ENCODE peak calls at places on chromosomes 2 and 18, in eight cellular contexts. L is thyroid gland, U is sigmoid colon, G is A549, V is stomach, K is body of pancreas, B is uterus, T is prostate gland. R is an unnamed sample.
A peak's percentile ranks its signal among the peaks of the same experiment; 100 is the strongest.

GRCh38 chr2:157463002-157463401 is 19.1 kb upstream of the CYTIP start:
- DNase-seq in L (no peak), U (no peak), G (no peak), V (no peak), K (no peak), B (no peak), T (no peak), R (no peak)

GRCh38 chr2:16281451-16282330 is 341.3 kb downstream of the MYCN start:
- DNase-seq in L (peak; percentile 50), U (no peak), G (peak; percentile 51), V (peak; percentile 38), K (peak; percentile 31), B (no peak), T (peak; percentile 21), R (no peak)

GRCh38 chr2:20990446-20990988 is 53.4 kb downstream of the APOB start:
- DNase-seq in L (no peak), U (no peak), G (no peak), V (no peak), K (no peak), B (no peak), T (no peak), R (no peak)

GRCh38 chr2:226515344-226516055 is 284.1 kb downstream of the IRS1 start:
- DNase-seq in L (no peak), U (no peak), G (peak; percentile 66), V (no peak), K (no peak), B (no peak), T (no peak), R (no peak)

GRCh38 chr2:3491306-3491705 is 28.0 kb downstream of the ADI1 start:
- DNase-seq in L (no peak), U (no peak), G (no peak), V (no peak), K (no peak), B (no peak), T (no peak), R (no peak)

GRCh38 chr2:212777020-212777491 is 238.5 kb upstream of the ERBB4 start:
- DNase-seq in L (no peak), U (no peak), G (peak; percentile 9), V (no peak), K (no peak), B (no peak), T (no peak), R (no peak)

GRCh38 chr18:11259421-11259820 is 110.1 kb upstream of the PIEZO2 start:
- DNase-seq in L (peak; percentile 16), U (peak; percentile 73), G (no peak), V (no peak), K (peak; percentile 49), B (peak; percentile 22), T (no peak), R (peak; percentile 19)

GRCh38 chr2:97645112-97645699 is 656 bp upstream of the COX5B start:
- DNase-seq in L (no peak), U (peak; percentile 74), G (no peak), V (no peak), K (no peak), B (no peak), T (no peak), R (no peak)

GRCh38 chr2:23618696-23619530 is 233.9 kb downstream of the KLHL29 start:
- DNase-seq in L (no peak), U (peak; percentile 60), G (no peak), V (no peak), K (no peak), B (no peak), T (no peak), R (no peak)

GRCh38 chr18:40810371-40810770 is 1144.7 kb upstream of the PIK3C3 start:
- DNase-seq in L (no peak), U (no peak), G (no peak), V (no peak), K (no peak), B (no peak), T (no peak), R (no peak)

GRCh38 chr2:103448416-103448815 is 686.6 kb downstream of the TMEM182 start:
- DNase-seq in L (no peak), U (no peak), G (no peak), V (no peak), K (no peak), B (no peak), T (no peak), R (no peak)

GRCh38 chr2:15579641-15580040 is 12.0 kb upstream of the DDX1 start:
- DNase-seq in L (no peak), U (no peak), G (no peak), V (no peak), K (no peak), B (no peak), T (no peak), R (no peak)

GRCh38 chr18:3463052-3463451 is 13.1 kb downstream of the TGIF1 start:
- DNase-seq in L (no peak), U (no peak), G (no peak), V (no peak), K (no peak), B (no peak), T (no peak), R (no peak)

DNA sequence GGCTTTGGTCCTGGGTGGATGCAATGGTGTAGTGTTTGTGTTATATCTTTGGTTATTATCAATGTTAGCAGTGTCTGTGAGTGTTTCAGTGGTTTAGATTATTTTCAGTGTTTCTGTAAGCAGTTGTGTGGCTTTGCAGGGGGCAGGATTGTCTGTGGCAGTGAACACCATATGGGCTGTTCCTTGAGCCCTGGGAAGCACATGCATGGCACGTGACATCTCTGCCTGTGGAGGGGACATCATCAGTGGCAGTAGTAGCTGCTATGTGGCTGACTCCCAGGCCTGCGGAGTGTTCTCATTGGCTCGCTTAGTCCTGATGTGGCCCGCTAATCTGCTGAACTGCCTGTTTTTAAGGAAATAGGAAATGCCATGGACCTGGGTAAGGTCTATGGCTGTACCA is 327.5 kb downstream of the GULP1 start:
- DNase-seq in L (no peak), U (no peak), G (no peak), V (no peak), K (no peak), B (no peak), T (no peak), R (no peak)
- H3K4me1 ChIP-seq in L (no peaks in the 10 kb centered on the region), U (no peaks in the 10 kb centered on the region), G (no peaks in the 10 kb centered on the region), V (peaks cover 3% of the 10 kb centered on the region), K (peaks cover 4% of the 10 kb centered on the region), B (no peaks in the 10 kb centered on the region), T (no peaks in the 10 kb centered on the region), R (no peaks in the 10 kb centered on the region)

DNA sequence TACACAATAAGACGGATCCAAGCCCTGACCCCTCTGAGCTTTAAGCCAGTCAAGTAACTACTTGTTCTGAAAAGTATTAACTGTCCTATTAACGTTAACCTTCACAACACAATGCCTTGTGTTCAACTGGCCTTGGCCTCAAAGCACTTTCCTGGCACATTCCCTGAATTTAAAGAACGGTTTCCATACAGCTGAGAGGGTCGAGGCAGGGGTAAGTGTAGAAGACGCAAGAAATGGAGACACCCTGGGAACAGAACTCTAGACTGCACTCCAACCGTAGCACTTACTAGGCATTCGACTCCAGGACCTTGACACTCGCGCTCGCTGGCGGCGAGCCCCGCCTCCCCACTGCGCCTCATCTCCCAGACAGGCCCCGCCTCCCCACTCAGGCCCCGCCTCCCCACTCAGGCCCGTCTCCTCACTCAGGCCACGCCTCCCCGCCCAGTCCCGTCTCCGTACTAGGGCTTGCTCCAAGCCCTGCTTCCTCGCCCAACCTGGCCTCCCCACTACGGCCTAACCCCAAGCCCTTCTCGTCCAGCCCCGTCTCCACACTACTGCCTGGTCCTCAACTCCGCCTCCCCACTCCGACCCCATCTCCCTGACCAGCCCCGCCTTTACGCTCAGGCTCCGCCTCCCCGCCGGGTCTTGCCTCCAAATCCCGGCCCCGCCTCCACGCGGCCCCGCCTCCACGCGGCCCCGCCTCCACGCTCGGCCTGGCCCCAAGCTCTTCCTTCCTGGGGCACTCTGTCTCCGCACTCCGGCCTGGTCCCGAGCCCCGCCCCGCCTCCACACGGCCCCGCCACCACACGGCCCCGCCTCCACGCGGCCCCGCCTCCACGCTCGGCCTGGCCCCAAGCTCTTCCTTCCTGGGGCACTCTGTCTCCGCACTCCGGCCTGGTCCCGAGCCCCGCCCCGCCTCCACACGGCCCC is 887 bp upstream of the TMEM87B start:
- DNase-seq in L (peak; percentile 99), U (peak; percentile 99), G (peak; percentile 96), V (peak; percentile 99), K (peak; percentile 99), B (peak; percentile 98), T (peak; percentile 97), R (peak; percentile 99)
- TF ChIP-seq POLR2A in L (peak; percentile 62), U (no peak), G (peak; percentile 13), V (no peak), K (peak; percentile 52), B (no peak), T (peak; percentile 45), R (peak; percentile 69)

DNA sequence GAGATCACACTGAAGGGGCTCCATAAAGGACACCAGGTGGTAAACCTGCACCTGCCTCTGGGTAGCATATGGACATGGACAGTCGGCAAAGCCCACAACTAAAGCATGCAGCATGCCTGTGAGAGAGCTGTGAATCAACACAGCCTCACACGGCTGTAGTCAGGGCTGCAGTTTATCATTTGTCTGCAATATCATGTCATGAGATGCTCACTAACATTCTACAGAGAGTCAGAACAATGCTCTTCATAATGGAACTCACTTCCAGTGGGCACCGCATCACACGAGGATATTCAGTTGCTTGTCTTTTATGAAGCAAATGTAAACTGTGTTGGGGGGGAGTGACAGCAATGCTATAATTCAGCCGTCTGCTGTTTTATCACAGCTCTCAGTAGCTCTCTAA is 406.3 kb upstream of the SOX11 start:
- DNase-seq in L (no peak), U (no peak), G (no peak), V (no peak), K (no peak), B (no peak), T (no peak), R (no peak)
- H3K9me3 ChIP-seq in L (no peaks in the 10 kb centered on the region), U (no peaks in the 10 kb centered on the region), G (peaks cover 11% of the 10 kb centered on the region), V (no peaks in the 10 kb centered on the region), K (no peaks in the 10 kb centered on the region), B (no peaks in the 10 kb centered on the region), T (no peaks in the 10 kb centered on the region), R (no peaks in the 10 kb centered on the region)

GRCh38 chr18:45672637-45673036 is 51.3 kb upstream of the SLC14A1 start:
- DNase-seq in L (no peak), U (no peak), G (no peak), V (no peak), K (no peak), B (no peak), T (no peak), R (no peak)

GRCh38 chr18:45670281-45670962 is 53.6 kb upstream of the SLC14A1 start:
- DNase-seq in L (no peak), U (no peak), G (no peak), V (no peak), K (peak; percentile 13), B (no peak), T (no peak), R (no peak)

GRCh38 chr18:45666520-45666919 is 51.2 kb downstream of the SLC14A2 start:
- DNase-seq in L (no peak), U (no peak), G (no peak), V (no peak), K (no peak), B (no peak), T (no peak), R (no peak)

GRCh38 chr18:45667056-45667455 is 51.8 kb downstream of the SLC14A2 start:
- DNase-seq in L (no peak), U (no peak), G (no peak), V (no peak), K (no peak), B (no peak), T (no peak), R (no peak)

DNA sequence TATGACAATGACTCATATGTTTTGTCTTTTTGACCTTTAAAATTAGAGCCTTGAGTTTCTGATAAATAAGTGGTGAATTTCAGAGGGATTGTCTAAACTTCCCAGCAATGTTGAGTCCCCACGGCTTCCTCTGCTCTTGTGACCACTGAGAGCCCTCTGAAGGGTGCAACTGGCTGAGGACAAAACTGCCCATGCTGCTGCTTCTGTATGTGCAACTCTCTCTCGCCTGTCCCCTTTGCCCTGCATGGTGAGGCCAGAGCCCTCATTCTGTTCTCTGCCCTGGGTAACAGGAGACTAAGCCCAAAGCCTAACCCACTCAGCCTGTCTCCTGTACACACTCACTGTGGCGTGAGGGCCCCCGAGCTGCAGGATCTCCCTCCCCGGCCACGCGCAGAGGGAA is 52.6 kb upstream of the SLC14A1 start:
- DNase-seq in L (no peak), U (no peak), G (no peak), V (no peak), K (no peak), B (no peak), T (no peak), R (no peak)
- H3K4me1 ChIP-seq in L (no peaks in the 10 kb centered on the region), U (no peaks in the 10 kb centered on the region), G (no peaks in the 10 kb centered on the region), V (peaks cover 7% of the 10 kb centered on the region), K (peaks cover 4% of the 10 kb centered on the region), B (no peaks in the 10 kb centered on the region), T (no peaks in the 10 kb centered on the region), R (peaks cover 4% of the 10 kb centered on the region)